ENCODE peak calls at places on chromosomes 5 and 9, in six cellular contexts. One of them, this sample, is unnamed.

GRCh38 chr5:144422025-144422424 is 251.4 kb downstream of the KCTD16 start:
- DNase-seq in iPS-NIHi11: no peak
- DNase-seq in omental fat pad: no peak
- DNase-seq in activated CD8-positive, alpha-beta T cell treated with anti-CD3 and anti-CD28 coated beads for 36 hours: no peak
- DNase-seq in stimulated activated CD8-positive, alpha-beta memory T cell treated with anti-CD3 and anti-CD28 coated beads, Interleukin-12 subunit alpha, Interleukin-12 subunit beta, amount 100 ng/mL, for 1 hour: no peak
- DNase-seq in activated naive CD4-positive, alpha-beta T cell treated with anti-CD3 and anti-CD28 coated beads for 36 hours: no peak
- DNase-seq in this sample: peak; percentile 44

GRCh38 chr9:89969881-89970639 is 365.2 kb downstream of the GADD45G start:
- DNase-seq in activated naive CD4-positive, alpha-beta T cell treated with anti-CD3 and anti-CD28 coated beads for 36 hours: no peak
- DNase-seq in omental fat pad: no peak
- DNase-seq in stimulated activated CD8-positive, alpha-beta memory T cell treated with anti-CD3 and anti-CD28 coated beads, Interleukin-12 subunit alpha, Interleukin-12 subunit beta, amount 100 ng/mL, for 1 hour: no peak
- DNase-seq in activated CD8-positive, alpha-beta T cell treated with anti-CD3 and anti-CD28 coated beads for 36 hours: peak; percentile 9
- DNase-seq in iPS-NIHi11: no peak
- DNase-seq in this sample: no peak

GRCh38 chr5:157651623-157652376 is 438 bp downstream of the SOX30 start:
- DNase-seq in iPS-NIHi11: peak; percentile 85
- DNase-seq in activated CD8-positive, alpha-beta T cell treated with anti-CD3 and anti-CD28 coated beads for 36 hours: peak; percentile 86
- DNase-seq in stimulated activated CD8-positive, alpha-beta memory T cell treated with anti-CD3 and anti-CD28 coated beads, Interleukin-12 subunit alpha, Interleukin-12 subunit beta, amount 100 ng/mL, for 1 hour: peak; percentile 61
- DNase-seq in omental fat pad: no peak
- DNase-seq in activated naive CD4-positive, alpha-beta T cell treated with anti-CD3 and anti-CD28 coated beads for 36 hours: peak; percentile 87
- DNase-seq in this sample: peak; percentile 54

GRCh38 chr9:134813841-134814240 is 66.8 kb upstream of the FCN2 start:
- DNase-seq in activated naive CD4-positive, alpha-beta T cell treated with anti-CD3 and anti-CD28 coated beads for 36 hours: no peak
- DNase-seq in activated CD8-positive, alpha-beta T cell treated with anti-CD3 and anti-CD28 coated beads for 36 hours: no peak
- DNase-seq in stimulated activated CD8-positive, alpha-beta memory T cell treated with anti-CD3 and anti-CD28 coated beads, Interleukin-12 subunit alpha, Interleukin-12 subunit beta, amount 100 ng/mL, for 1 hour: no peak
- DNase-seq in omental fat pad: no peak
- DNase-seq in iPS-NIHi11: no peak
- DNase-seq in this sample: no peak

GRCh38 chr9:9942764-9943424 is 669.9 kb downstream of the PTPRD start:
- DNase-seq in omental fat pad: peak; percentile 38
- DNase-seq in iPS-NIHi11: peak; percentile 61
- DNase-seq in activated naive CD4-positive, alpha-beta T cell treated with anti-CD3 and anti-CD28 coated beads for 36 hours: peak; percentile 66
- DNase-seq in activated CD8-positive, alpha-beta T cell treated with anti-CD3 and anti-CD28 coated beads for 36 hours: peak; percentile 57
- DNase-seq in stimulated activated CD8-positive, alpha-beta memory T cell treated with anti-CD3 and anti-CD28 coated beads, Interleukin-12 subunit alpha, Interleukin-12 subunit beta, amount 100 ng/mL, for 1 hour: peak; percentile 6
- DNase-seq in this sample: peak; percentile 40

GRCh38 chr9:36037580-36038169 is 962 bp downstream of the RECK start:
- DNase-seq in iPS-NIHi11: no peak
- DNase-seq in stimulated activated CD8-positive, alpha-beta memory T cell treated with anti-CD3 and anti-CD28 coated beads, Interleukin-12 subunit alpha, Interleukin-12 subunit beta, amount 100 ng/mL, for 1 hour: no peak
- DNase-seq in activated naive CD4-positive, alpha-beta T cell treated with anti-CD3 and anti-CD28 coated beads for 36 hours: no peak
- DNase-seq in omental fat pad: no peak
- DNase-seq in activated CD8-positive, alpha-beta T cell treated with anti-CD3 and anti-CD28 coated beads for 36 hours: no peak
- DNase-seq in this sample: peak; percentile 51

GRCh38 chr5:149831492-149831891 is 101.4 kb downstream of the PPARGC1B start:
- DNase-seq in activated naive CD4-positive, alpha-beta T cell treated with anti-CD3 and anti-CD28 coated beads for 36 hours: peak; percentile 75
- DNase-seq in omental fat pad: no peak
- DNase-seq in stimulated activated CD8-positive, alpha-beta memory T cell treated with anti-CD3 and anti-CD28 coated beads, Interleukin-12 subunit alpha, Interleukin-12 subunit beta, amount 100 ng/mL, for 1 hour: no peak
- DNase-seq in activated CD8-positive, alpha-beta T cell treated with anti-CD3 and anti-CD28 coated beads for 36 hours: peak; percentile 81
- DNase-seq in iPS-NIHi11: no peak
- DNase-seq in this sample: peak; percentile 27

GRCh38 chr5:154086123-154086522 is 47.4 kb downstream of the MFAP3 start:
- DNase-seq in activated CD8-positive, alpha-beta T cell treated with anti-CD3 and anti-CD28 coated beads for 36 hours: no peak
- DNase-seq in iPS-NIHi11: no peak
- DNase-seq in stimulated activated CD8-positive, alpha-beta memory T cell treated with anti-CD3 and anti-CD28 coated beads, Interleukin-12 subunit alpha, Interleukin-12 subunit beta, amount 100 ng/mL, for 1 hour: no peak
- DNase-seq in omental fat pad: no peak
- DNase-seq in activated naive CD4-positive, alpha-beta T cell treated with anti-CD3 and anti-CD28 coated beads for 36 hours: no peak
- DNase-seq in this sample: no peak

GRCh38 chr5:155193018-155193417 is 179.5 kb downstream of the KIF4B start:
- DNase-seq in stimulated activated CD8-positive, alpha-beta memory T cell treated with anti-CD3 and anti-CD28 coated beads, Interleukin-12 subunit alpha, Interleukin-12 subunit beta, amount 100 ng/mL, for 1 hour: no peak
- DNase-seq in iPS-NIHi11: no peak
- DNase-seq in activated naive CD4-positive, alpha-beta T cell treated with anti-CD3 and anti-CD28 coated beads for 36 hours: no peak
- DNase-seq in omental fat pad: no peak
- DNase-seq in activated CD8-positive, alpha-beta T cell treated with anti-CD3 and anti-CD28 coated beads for 36 hours: no peak
- DNase-seq in this sample: no peak

This sample was measured in EH.